ENCODE peak calls at places on chromosomes 7 and 10, in six cellular contexts. Y is T-helper 22 cell; E is activated T-cell treated with anti-CD3 and anti-CD28 coated beads, Interleukin-2, amount 50 U/mL, for 4 hours; V is AG08396; A is germinal center; T is iris pigment epithelial cell. B is an unnamed sample.

GRCh38 chr7:158740013-158740656 is 35.5 kb upstream of the NCAPG2 start:
- DNase-seq in Y (no peak), E (no peak), V (peak), A (no peak), T (peak), B (peak)

GRCh38 chr7:36430881-36431280 is 41.2 kb downstream of the ANLN start:
- DNase-seq in Y (no peak), E (no peak), V (no peak), A (no peak), T (no peak), B (no peak)

GRCh38 chr10:8238989-8239388 is 184.5 kb downstream of the GATA3 start:
- DNase-seq in Y (no peak), E (no peak), V (no peak), A (no peak), T (no peak), B (no peak)

GRCh38 chr7:31855530-31855929 is 168.5 kb downstream of the PPP1R17 start:
- DNase-seq in Y (no peak), E (no peak), V (no peak), A (no peak), T (no peak), B (no peak)

GRCh38 chr10:52621635-52622079 is 150.9 kb downstream of the MBL2 start:
- DNase-seq in Y (no peak), E (no peak), V (no peak), A (no peak), T (peak), B (no peak)

GRCh38 chr10:132139526-132139925 is 47.2 kb upstream of the DPYSL4 start:
- DNase-seq in Y (no peak), E (no peak), V (no peak), A (no peak), T (no peak), B (no peak)

GRCh38 chr7:8125680-8126444 is 136.1 kb downstream of the ICA1 start:
- DNase-seq in Y (peak), E (peak), V (no peak), A (peak), T (no peak), B (no peak)

GRCh38 chr7:158863611-158864506 is 7.5 kb downstream of the DYNC2I1 start:
- DNase-seq in Y (peak), E (no peak), V (peak), A (peak), T (peak), B (peak)

GRCh38 chr10:132407243-132407746 is 10.3 kb downstream of the PWWP2B start:
- DNase-seq in Y (no peak), E (no peak), V (no peak), A (no peak), T (no peak), B (no peak)

GRCh38 chr7:34130558-34131285 is 225.4 kb downstream of the BMPER start:
- DNase-seq in Y (no peak), E (no peak), V (no peak), A (no peak), T (no peak), B (no peak)

GRCh38 chr10:480928-481551 is 208.4 kb downstream of the DIP2C start:
- DNase-seq in Y (no peak), E (no peak), V (peak), A (no peak), T (peak), B (no peak)

GRCh38 chr10:119538632-119539358 is 3.7 kb downstream of the RGS10 start:
- DNase-seq in Y (no peak), E (peak), V (no peak), A (no peak), T (no peak), B (no peak)

GRCh38 chr7:121037828-121038716 is 49.6 kb downstream of the CPED1 start:
- DNase-seq in Y (no peak), E (no peak), V (no peak), A (no peak), T (no peak), B (no peak)

GRCh38 chr7:40541336-40541735 is 406.5 kb downstream of the SUGCT start:
- DNase-seq in Y (no peak), E (no peak), V (no peak), A (no peak), T (peak), B (peak)

GRCh38 chr10:124033887-124034218 is 59.5 kb downstream of the CHST15 start:
- DNase-seq in Y (no peak), E (no peak), V (peak), A (no peak), T (no peak), B (peak)

GRCh38 chr7:26143298-26144044 is 8.5 kb upstream of the NFE2L3 start:
- DNase-seq in Y (no peak), E (no peak), V (peak), A (no peak), T (peak), B (peak)

GRCh38 chr10:71213761-71214440 is 1.5 kb downstream of the UNC5B start:
- DNase-seq in Y (no peak), E (no peak), V (peak), A (no peak), T (peak), B (peak)

GRCh38 chr7:106623846-106624245 is 37.1 kb downstream of the CCDC71L start:
- DNase-seq in Y (no peak), E (no peak), V (peak), A (no peak), T (peak), B (peak)

GRCh38 chr7:150371996-150372270 is 3.3 kb downstream of the REPIN1 start:
- DNase-seq in Y (no peak), E (no peak), V (no peak), A (no peak), T (no peak), B (no peak)

GRCh38 chr7:138257459-138258193 is 181.4 kb downstream of the AKR1D1 start:
- DNase-seq in Y (no peak), E (no peak), V (no peak), A (no peak), T (peak), B (peak)

GRCh38 chr10:44774676-44775401 is 136.3 kb upstream of the TMEM72 start:
- DNase-seq in Y (no peak), E (no peak), V (peak), A (no peak), T (peak), B (peak)

GRCh38 chr10:8331896-8332729 is 277.6 kb downstream of the GATA3 start:
- DNase-seq in Y (peak), E (peak), V (peak), A (peak), T (peak), B (peak)

GRCh38 chr10:98312349-98312748 is 44.4 kb upstream of the LOXL4 start:
- DNase-seq in Y (no peak), E (no peak), V (no peak), A (no peak), T (no peak), B (peak)

GRCh38 chr10:25169740-25170139 is 5.1 kb upstream of the GPR158 start:
- DNase-seq in Y (no peak), E (no peak), V (no peak), A (no peak), T (no peak), B (no peak)

GRCh38 chr7:149690688-149691446 is 82.5 kb downstream of the ZNF467 start:
- DNase-seq in Y (no peak), E (no peak), V (peak), A (no peak), T (peak), B (peak)

GRCh38 chr10:94439275-94439861 is 37.0 kb downstream of the TBC1D12 start:
- DNase-seq in Y (no peak), E (no peak), V (peak), A (no peak), T (peak), B (peak)

GRCh38 chr7:113087278-113087998 is 811 bp upstream of the GPR85 start:
- DNase-seq in Y (no peak), E (no peak), V (peak), A (no peak), T (peak), B (peak)

GRCh38 chr7:74502216-74502891 is 48.6 kb downstream of the GTF2IRD1 start:
- DNase-seq in Y (no peak), E (no peak), V (no peak), A (no peak), T (no peak), B (peak)

GRCh38 chr10:1309237-1309968 is 253.2 kb downstream of the WDR37 start:
- DNase-seq in Y (no peak), E (no peak), V (no peak), A (no peak), T (no peak), B (no peak)

GRCh38 chr10:85492684-85493083 is 873.9 kb downstream of the GRID1 start:
- DNase-seq in Y (no peak), E (no peak), V (no peak), A (no peak), T (no peak), B (no peak)

GRCh38 chr7:74501298-74501697 is 47.6 kb downstream of the GTF2IRD1 start:
- DNase-seq in Y (no peak), E (no peak), V (no peak), A (no peak), T (no peak), B (peak)

GRCh38 chr7:67267914-67268313 is 271.3 kb downstream of the TYW1 start:
- DNase-seq in Y (no peak), E (no peak), V (peak), A (no peak), T (no peak), B (no peak)

GRCh38 chr10:28432210-28432676 is 100.7 kb upstream of the WAC start:
- DNase-seq in Y (no peak), E (peak), V (peak), A (peak), T (peak), B (peak)

GRCh38 chr10:125238682-125239081 is 78.3 kb upstream of the CTBP2 start:
- DNase-seq in Y (no peak), E (no peak), V (no peak), A (no peak), T (no peak), B (no peak)

B was measured in astrocyte.